ENCODE peak calls at places on chromosomes 5 and 9, in eight cellular contexts. X is GOT3; R is naive thymus-derived CD8-positive, alpha-beta T cell; C is NCI-H1092 treated with DMSO at 0.1 percent for 48 hours; T is CD4-positive, alpha-beta memory T cell; G is esophagus squamous epithelium; K is activated T-helper 9 cell treated with anti-CD3 and anti-CD28 coated beads, Interleukin-2, amount 50 U/mL, for 16 hours; E is iPS-NIHi11. O is an unnamed sample.

GRCh38 chr5:113199122-113199905 is 222.7 kb downstream of the DCP2 start:
- DNase-seq in X (peak), R (no peak), C (no peak), T (no peak), G (no peak), K (no peak), E (no peak), O (no peak)

GRCh38 chr5:53334431-53334941 is 145.9 kb upstream of the FST start:
- DNase-seq in X (no peak), R (no peak), C (no peak), T (no peak), G (no peak), K (no peak), E (no peak), O (no peak)

GRCh38 chr5:35838370-35839042 is 18.2 kb upstream of the IL7R start:
- DNase-seq in X (no peak), R (no peak), C (no peak), T (no peak), G (no peak), K (no peak), E (no peak), O (no peak)

GRCh38 chr5:31385774-31386537 is 145.9 kb downstream of the DROSHA start:
- DNase-seq in X (no peak), R (no peak), C (no peak), T (no peak), G (no peak), K (no peak), E (no peak), O (no peak)

GRCh38 chr9:89522261-89522978 is 24.5 kb upstream of the SEMA4D start:
- DNase-seq in X (no peak), R (peak), C (no peak), T (peak), G (no peak), K (peak), E (no peak), O (peak)

GRCh38 chr5:10266839-10267238 is 16.8 kb downstream of the CCT5 start:
- DNase-seq in X (no peak), R (no peak), C (no peak), T (no peak), G (no peak), K (no peak), E (no peak), O (no peak)

GRCh38 chr9:107175826-107176500 is 107.1 kb upstream of the RAD23B start:
- DNase-seq in X (no peak), R (no peak), C (no peak), T (no peak), G (no peak), K (no peak), E (no peak), O (no peak)

GRCh38 chr5:126619781-126620180 is 19.0 kb downstream of the PHAX start:
- DNase-seq in X (no peak), R (no peak), C (no peak), T (no peak), G (no peak), K (no peak), E (no peak), O (no peak)

GRCh38 chr5:157431544-157432200 is 28.3 kb upstream of the NIPAL4 start:
- DNase-seq in X (no peak), R (no peak), C (peak), T (peak), G (no peak), K (no peak), E (no peak), O (peak)

GRCh38 chr5:115842952-115843351 is 1.2 kb downstream of the AP3S1 start:
- DNase-seq in X (no peak), R (no peak), C (peak), T (no peak), G (no peak), K (no peak), E (no peak), O (no peak)

GRCh38 chr5:134141346-134142050 is 27.0 kb downstream of the TCF7 start:
- DNase-seq in X (no peak), R (peak), C (no peak), T (no peak), G (no peak), K (no peak), E (no peak), O (no peak)

GRCh38 chr9:134778841-134779411 is 101.7 kb upstream of the FCN2 start:
- DNase-seq in X (no peak), R (no peak), C (peak), T (no peak), G (no peak), K (no peak), E (peak), O (no peak)

GRCh38 chr5:128199104-128199503 is 115.5 kb downstream of the SLC12A2 start:
- DNase-seq in X (no peak), R (no peak), C (no peak), T (no peak), G (no peak), K (no peak), E (no peak), O (no peak)

GRCh38 chr5:66633754-66634153 is 37.6 kb downstream of the MAST4 start:
- DNase-seq in X (no peak), R (no peak), C (peak), T (no peak), G (no peak), K (no peak), E (peak), O (no peak)

GRCh38 chr5:68846828-68847227 is 247.0 kb upstream of the SLC30A5 start:
- DNase-seq in X (no peak), R (no peak), C (no peak), T (no peak), G (no peak), K (no peak), E (no peak), O (no peak)

GRCh38 chr5:14109041-14109747 is 33.9 kb upstream of the TRIO start:
- DNase-seq in X (no peak), R (no peak), C (no peak), T (no peak), G (no peak), K (peak), E (no peak), O (no peak)

O was measured in central memory CD4-positive, alpha-beta T cell.